ENCODE peak calls at places on chromosomes 12 and 14, in seven cellular contexts. J is adrenal gland, G is heart left ventricle, L is A549, H is breast epithelium, R is K562, T is esophagus squamous epithelium. N is an unnamed sample.

GRCh38 chr12:81627336-81628189 is 131.6 kb downstream of the PPFIA2 start:
- DNase-seq in J (no peak), G (no peak), L (peak; percentile 65), H (no peak), R (peak; percentile 12), T (no peak), N (peak; percentile 4)

GRCh38 chr12:115096673-115097349 is 412.8 kb upstream of the TBX3 start:
- DNase-seq in J (peak; percentile 89), G (peak; percentile 44), L (no peak), H (no peak), R (peak; percentile 18), T (no peak), N (no peak)

GRCh38 chr12:117967043-117967442 is 1.7 kb downstream of the KSR2 start:
- DNase-seq in J (peak; percentile 13), G (no peak), L (no peak), H (no peak), R (no peak), T (no peak), N (no peak)

GRCh38 chr12:2461645-2462044 is 333.1 kb upstream of the FKBP4 start:
- DNase-seq in J (no peak), G (no peak), L (no peak), H (no peak), R (no peak), T (no peak), N (no peak)

GRCh38 chr12:12885060-12885792 is 6.1 kb upstream of the GPRC5A start:
- DNase-seq in J (no peak), G (no peak), L (no peak), H (no peak), R (no peak), T (no peak), N (no peak)

GRCh38 chr12:110253176-110253575 is 27.9 kb upstream of the ATP2A2 start:
- DNase-seq in J (peak; percentile 93), G (peak; percentile 84), L (no peak), H (no peak), R (peak; percentile 60), T (no peak), N (no peak)

GRCh38 chr14:65549429-65549828 is 136.9 kb downstream of the FUT8 start:
- DNase-seq in J (no peak), G (no peak), L (no peak), H (no peak), R (no peak), T (no peak), N (no peak)

GRCh38 chr12:86929962-86930361 is 673.8 kb upstream of the MGAT4C start:
- DNase-seq in J (no peak), G (no peak), L (no peak), H (no peak), R (no peak), T (no peak), N (no peak)

GRCh38 chr12:102917026-102917787 is at the start of gene PAH:
- DNase-seq in J (peak; percentile 54), G (no peak), L (no peak), H (no peak), R (peak; percentile 31), T (no peak), N (no peak)

GRCh38 chr14:104926619-104927431 is 2.1 kb downstream of the PLD4 start:
- DNase-seq in J (no peak), G (no peak), L (no peak), H (no peak), R (no peak), T (no peak), N (no peak)

GRCh38 chr14:105169776-105170655 is 1.4 kb upstream of the JAG2 start:
- DNase-seq in J (no peak), G (no peak), L (no peak), H (no peak), R (no peak), T (no peak), N (no peak)

GRCh38 chr14:38127356-38127755 is 80.3 kb upstream of the SSTR1 start:
- DNase-seq in J (no peak), G (no peak), L (no peak), H (no peak), R (no peak), T (no peak), N (no peak)

GRCh38 chr14:20419404-20419803 is 6.1 kb upstream of the TEP1 start:
- DNase-seq in J (peak; percentile 37), G (no peak), L (no peak), H (no peak), R (no peak), T (no peak), N (no peak)

GRCh38 chr12:65808580-65808979 is 15.7 kb upstream of the HMGA2 start:
- DNase-seq in J (no peak), G (no peak), L (no peak), H (no peak), R (no peak), T (no peak), N (no peak)

GRCh38 chr12:4273651-4274395 is at the start of gene CCND2:
- DNase-seq in J (peak; percentile 96), G (peak; percentile 92), L (peak; percentile 44), H (no peak), R (peak; percentile 91), T (no peak), N (peak; percentile 27)

GRCh38 chr14:60532442-60532841 is 23.5 kb downstream of the SIX6 start:
- DNase-seq in J (no peak), G (no peak), L (no peak), H (no peak), R (no peak), T (no peak), N (no peak)

GRCh38 chr12:53219116-53219955 is 12.3 kb upstream of the ITGB7 start:
- DNase-seq in J (no peak), G (peak; percentile 68), L (peak; percentile 51), H (no peak), R (peak; percentile 61), T (no peak), N (no peak)

GRCh38 chr12:76032043-76032981 is 736 bp upstream of the PHLDA1 start:
- DNase-seq in J (peak; percentile 83), G (no peak), L (peak; percentile 74), H (peak; percentile 54), R (peak; percentile 73), T (no peak), N (no peak)

GRCh38 chr12:14664434-14665023 is 31.9 kb downstream of the GUCY2C start:
- DNase-seq in J (peak; percentile 57), G (no peak), L (peak; percentile 58), H (no peak), R (peak; percentile 16), T (no peak), N (peak; percentile 5)

GRCh38 chr12:22410497-22410896 is 76.0 kb upstream of the ST8SIA1 start:
- DNase-seq in J (no peak), G (no peak), L (no peak), H (no peak), R (no peak), T (no peak), N (no peak)

GRCh38 chr12:22413592-22413991 is 79.1 kb upstream of the ST8SIA1 start:
- DNase-seq in J (no peak), G (no peak), L (no peak), H (no peak), R (no peak), T (no peak), N (no peak)

GRCh38 chr12:22414742-22415141 is 80.2 kb upstream of the ST8SIA1 start:
- DNase-seq in J (no peak), G (no peak), L (no peak), H (no peak), R (no peak), T (no peak), N (no peak)

GRCh38 chr12:22415342-22416309 is 81.1 kb upstream of the ST8SIA1 start:
- DNase-seq in J (no peak), G (no peak), L (peak; percentile 73), H (no peak), R (no peak), T (no peak), N (no peak)

DNA sequence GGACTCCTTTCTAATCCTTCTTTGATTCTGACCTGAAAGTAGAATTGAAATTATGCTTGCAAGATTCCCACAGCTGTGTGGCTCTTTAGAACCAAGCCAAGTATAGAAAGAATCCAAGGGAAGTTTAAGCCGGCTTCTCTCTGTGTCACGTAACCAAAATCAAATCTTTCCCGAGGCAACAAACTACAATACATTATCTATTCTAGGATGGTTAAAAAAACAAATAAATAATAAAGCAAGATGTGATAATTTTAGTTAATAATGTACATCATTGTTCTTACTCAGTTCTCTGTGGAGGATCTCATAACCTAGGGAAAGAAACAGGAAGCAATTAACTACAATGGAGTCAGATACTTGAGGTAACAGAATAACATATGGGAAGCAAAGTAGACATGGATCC is 78.1 kb upstream of the ST8SIA1 start:
- DNase-seq in J (no peak), G (no peak), L (no peak), H (no peak), R (no peak), T (no peak), N (no peak)
- TF ChIP-seq POLR2A in J (no peak), G (no peak), L (no peak), H (no peak), R (no peak), T (no peak), N (no peak)

GRCh38 chr12:52052471-52053186 is 1.4 kb downstream of the NR4A1 start:
- DNase-seq in J (peak; percentile 75), G (peak; percentile 64), L (peak; percentile 73), H (no peak), R (peak; percentile 61), T (no peak), N (no peak)
- TF ChIP-seq POLR2A in J (peak; percentile 14), G (no peak), L (no peak), H (no peak), R (no peak), T (no peak), N (no peak)

DNA sequence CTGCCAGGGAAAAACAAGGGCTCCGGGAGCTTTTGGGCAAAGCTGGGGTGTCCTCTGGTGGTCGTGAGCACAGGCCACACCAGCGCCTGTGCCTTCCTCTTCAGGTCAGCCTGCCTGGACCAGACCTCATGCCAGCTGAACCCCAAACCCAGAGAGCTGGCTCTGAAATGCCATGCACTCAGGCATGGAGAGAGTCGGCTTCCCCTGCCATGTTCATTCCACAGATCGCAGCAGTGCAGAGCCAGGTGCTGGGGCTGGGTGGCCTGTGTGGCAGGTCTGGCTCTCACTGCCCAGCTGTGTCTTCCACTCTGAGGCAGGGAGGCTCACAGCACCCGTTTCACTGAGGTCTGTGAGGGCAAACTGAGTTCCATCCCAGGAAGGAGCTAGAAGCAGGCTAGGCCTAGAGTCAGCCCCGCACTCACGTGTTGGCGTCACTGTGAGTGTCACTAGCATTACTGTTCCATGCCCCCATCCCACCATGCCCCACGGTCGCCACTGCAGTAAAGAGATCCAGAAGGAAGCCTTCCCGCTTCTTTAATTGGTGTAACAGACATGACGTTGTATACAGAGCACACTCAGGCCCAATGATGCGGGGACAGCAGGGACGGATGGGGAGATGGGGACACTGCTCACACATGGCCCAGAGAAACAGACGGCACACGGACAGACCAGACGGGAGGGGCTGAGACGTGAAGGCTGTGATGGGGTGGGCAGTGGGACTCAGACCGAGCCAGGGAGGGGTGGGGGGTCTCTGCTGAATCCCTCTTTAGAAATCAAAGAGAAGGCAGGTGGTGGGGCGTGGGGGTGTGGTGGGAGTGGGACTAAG is 2.7 kb downstream of the ARL6IP4 start:
- DNase-seq in J (no peak), G (peak; percentile 54), L (no peak), H (no peak), R (no peak), T (no peak), N (no peak)
- TF ChIP-seq POLR2A in J (no peak), G (no peak), L (no peak), H (no peak), R (no peak), T (no peak), N (no peak)

DNA sequence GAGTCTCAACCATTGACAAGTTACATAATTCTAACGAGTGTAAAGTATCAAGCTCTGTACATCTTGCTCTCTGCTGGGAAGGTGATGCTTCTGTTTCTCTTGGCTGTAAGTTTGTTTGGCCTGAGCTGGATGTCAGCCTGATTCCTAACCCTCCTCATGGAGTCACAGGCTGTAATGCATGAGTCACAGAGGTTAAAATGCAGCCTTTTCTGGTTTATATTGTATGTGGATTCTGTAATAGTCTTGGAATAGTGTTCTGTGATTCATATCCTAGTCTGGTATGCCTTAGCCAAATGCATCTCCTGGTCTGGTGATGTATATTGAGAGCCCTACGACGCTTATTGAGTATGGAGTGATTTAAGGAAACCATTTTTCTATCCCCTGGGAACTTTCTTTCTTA is 104.5 kb upstream of the FRMD6 start:
- DNase-seq in J (peak; percentile 70), G (no peak), L (peak; percentile 90), H (no peak), R (no peak), T (no peak), N (peak; percentile 6)
- TF ChIP-seq POLR2A in J (no peak), G (no peak), L (no peak), H (no peak), R (no peak), T (no peak), N (no peak)

N was measured in H54.